ENCODE peak calls at places on chromosomes 5 and 9, in five cellular contexts. F, P, D, A and B are unnamed samples.

GRCh38 chr5:59401637-59402036 is 491.9 kb downstream of the PDE4D start:
- DNase-seq in F (no peak), P (no peak), D (no peak), A (no peak), B (no peak)

GRCh38 chr5:66851306-66851705 is 255.1 kb downstream of the MAST4 start:
- DNase-seq in F (no peak), P (no peak), D (no peak), A (no peak), B (no peak)

GRCh38 chr5:522899-523657 is 1.2 kb downstream of the SLC9A3 start:
- DNase-seq in F (no peak), P (no peak), D (peak), A (no peak), B (no peak)

GRCh38 chr5:5533927-5534326 is 111.5 kb downstream of the ICE1 start:
- DNase-seq in F (no peak), P (no peak), D (no peak), A (no peak), B (no peak)

GRCh38 chr9:83675466-83675865 is 32.3 kb downstream of the UBQLN1 start:
- DNase-seq in F (no peak), P (no peak), D (no peak), A (no peak), B (no peak)

GRCh38 chr5:76401801-76402250 is 1.3 kb upstream of the IQGAP2 start:
- DNase-seq in F (no peak), P (peak), D (no peak), A (peak), B (peak)

GRCh38 chr9:134632329-134632728 is 9.3 kb upstream of the COL5A1 start:
- DNase-seq in F (no peak), P (no peak), D (no peak), A (no peak), B (no peak)

GRCh38 chr5:14701556-14701955 is 37.0 kb downstream of the OTULIN start:
- DNase-seq in F (no peak), P (no peak), D (no peak), A (no peak), B (no peak)

GRCh38 chr9:97484134-97484533 is 17.3 kb upstream of the TMOD1 start:
- DNase-seq in F (no peak), P (no peak), D (peak), A (no peak), B (no peak)

GRCh38 chr5:113063927-113064326 is 87.3 kb downstream of the DCP2 start:
- DNase-seq in F (no peak), P (no peak), D (no peak), A (no peak), B (no peak)

GRCh38 chr5:127038550-127038949 is 8.2 kb upstream of the MARCHF3 start:
- DNase-seq in F (no peak), P (no peak), D (no peak), A (no peak), B (no peak)

GRCh38 chr9:4740373-4740622 is 704 bp downstream of the AK3 start:
- DNase-seq in F (no peak), P (no peak), D (no peak), A (no peak), B (no peak)

GRCh38 chr5:149063017-149063687 is at the start of gene SH3TC2:
- DNase-seq in F (peak), P (no peak), D (peak), A (no peak), B (no peak)

GRCh38 chr9:96420468-96421219 is 2.5 kb upstream of the ZNF367 start:
- DNase-seq in F (no peak), P (no peak), D (no peak), A (peak), B (peak)

GRCh38 chr9:130480673-130481072 is 35.9 kb downstream of the ASS1 start:
- DNase-seq in F (peak), P (no peak), D (no peak), A (no peak), B (no peak)

GRCh38 chr5:96149546-96149945 is 187.9 kb upstream of the ELL2 start:
- DNase-seq in F (no peak), P (no peak), D (no peak), A (no peak), B (no peak)

GRCh38 chr9:106964822-106965525 is 102.0 kb downstream of the ZNF462 start:
- DNase-seq in F (no peak), P (no peak), D (no peak), A (no peak), B (no peak)

GRCh38 chr5:73160239-73160671 is 12.7 kb upstream of the TMEM174 start:
- DNase-seq in F (no peak), P (no peak), D (no peak), A (peak), B (no peak)

GRCh38 chr9:126132751-126133150 is 193.9 kb upstream of the MVB12B start:
- DNase-seq in F (no peak), P (peak), D (no peak), A (no peak), B (no peak)

GRCh38 chr9:16545639-16546038 is 324.8 kb downstream of the BNC2 start:
- DNase-seq in F (no peak), P (no peak), D (no peak), A (no peak), B (no peak)

GRCh38 chr5:1437452-1437851 is 7.8 kb downstream of the SLC6A3 start:
- DNase-seq in F (no peak), P (no peak), D (peak), A (no peak), B (no peak)

GRCh38 chr9:133477992-133478850 is 678 bp downstream of the SLC2A6 start:
- DNase-seq in F (peak), P (peak), D (no peak), A (peak), B (peak)

GRCh38 chr5:74916831-74917710 is 50.9 kb upstream of the FAM169A start:
- DNase-seq in F (no peak), P (no peak), D (peak), A (no peak), B (no peak)

GRCh38 chr5:112142769-112143270 is 276.3 kb downstream of the EPB41L4A start:
- DNase-seq in F (no peak), P (no peak), D (no peak), A (no peak), B (no peak)

GRCh38 chr5:167759411-167759821 is 532.0 kb upstream of the WWC1 start:
- DNase-seq in F (no peak), P (no peak), D (no peak), A (no peak), B (no peak)

GRCh38 chr5:125559296-125559695 is 812.9 kb upstream of the ZNF608 start:
- DNase-seq in F (no peak), P (no peak), D (no peak), A (no peak), B (no peak)

GRCh38 chr5:169637856-169638190 is 748 bp downstream of the DOCK2 start:
- DNase-seq in F (no peak), P (peak), D (peak), A (peak), B (peak)

GRCh38 chr9:94925751-94926456 is 199.4 kb downstream of the AOPEP start:
- DNase-seq in F (no peak), P (no peak), D (no peak), A (no peak), B (no peak)

GRCh38 chr9:4886698-4887097 is 94.0 kb downstream of the RCL1 start:
- DNase-seq in F (no peak), P (no peak), D (no peak), A (no peak), B (peak)

GRCh38 chr9:70043689-70044449 is at the start of gene MAMDC2:
- DNase-seq in F (peak), P (no peak), D (peak), A (no peak), B (no peak)

GRCh38 chr5:156367602-156368001 is 40.6 kb downstream of the SGCD start:
- DNase-seq in F (no peak), P (no peak), D (no peak), A (no peak), B (no peak)

GRCh38 chr9:38003946-38004808 is 64.8 kb downstream of the SHB start:
- DNase-seq in F (no peak), P (no peak), D (no peak), A (no peak), B (no peak)

GRCh38 chr9:77916410-77916819 is 115.2 kb downstream of the GNAQ start:
- DNase-seq in F (no peak), P (no peak), D (no peak), A (no peak), B (no peak)

GRCh38 chr5:71693828-71694427 is 25.1 kb upstream of the CARTPT start:
- DNase-seq in F (peak), P (no peak), D (no peak), A (no peak), B (no peak)

GRCh38 chr9:15961217-15961616 is 408.4 kb downstream of the CCDC171 start:
- DNase-seq in F (no peak), P (no peak), D (no peak), A (no peak), B (no peak)

DNA sequence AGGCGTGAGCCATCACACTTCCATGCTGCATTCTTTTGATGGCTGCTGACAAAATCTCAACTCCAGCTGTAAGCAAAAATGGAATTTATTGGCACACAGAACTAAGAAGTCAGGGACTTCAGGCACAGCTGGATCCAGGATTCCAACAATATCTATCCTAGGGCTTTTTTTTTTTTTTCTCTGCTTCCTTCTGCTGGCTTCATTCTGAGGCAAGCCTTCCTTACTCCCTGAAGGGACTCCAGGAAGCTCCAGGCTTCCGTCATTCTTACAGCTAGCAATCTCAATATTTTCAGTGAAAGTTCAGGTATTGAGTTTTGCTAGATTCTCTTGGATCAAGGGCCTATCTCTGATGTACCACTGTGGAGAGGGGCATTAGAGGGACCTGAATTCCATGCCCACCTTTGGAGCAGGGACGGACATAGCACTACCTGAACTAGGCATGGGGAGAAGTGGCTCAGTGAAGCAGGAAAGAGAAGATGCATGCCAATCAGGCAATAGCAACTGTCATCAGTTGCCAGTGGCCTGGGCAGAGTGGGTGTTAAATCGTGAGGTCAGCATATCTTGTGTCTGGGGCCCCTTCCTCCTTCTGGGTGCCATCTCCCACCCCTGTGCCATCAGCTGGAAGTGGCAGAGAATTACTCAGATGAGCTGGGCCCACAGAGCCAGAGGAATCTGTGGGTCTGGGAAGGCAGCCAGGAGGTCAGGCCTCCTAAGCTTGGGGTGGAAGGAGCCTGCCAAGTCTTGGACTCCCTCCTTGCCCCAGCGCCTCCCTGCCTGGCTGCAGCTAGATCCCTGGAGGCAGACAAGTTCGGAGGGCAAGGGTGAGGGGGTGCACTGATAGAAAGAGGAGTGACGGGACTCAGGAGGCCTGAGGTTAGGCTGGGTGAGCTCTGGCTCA is 66.3 kb downstream of the GALNT12 start:
- DNase-seq in F (no peak), P (no peak), D (peak), A (no peak), B (no peak)
- TF ChIP-seq CTCF in F (no peak), P (no peak), D (no peak), A (no peak), B (no peak)

GRCh38 chr5:172426086-172426485 is 28.2 kb downstream of the SH3PXD2B start:
- DNase-seq in F (no peak), P (no peak), D (no peak), A (no peak), B (no peak)
- TF ChIP-seq CTCF in F (no peak), P (no peak), D (no peak), A (no peak), B (no peak)

GRCh38 chr5:57499262-57500050 is 16.8 kb upstream of the ACTBL2 start:
- DNase-seq in F (peak), P (no peak), D (no peak), A (peak), B (peak)
- TF ChIP-seq CTCF in F (peak), P (peak), D (peak), A (peak), B (peak)

GRCh38 chr9:36866840-36867239 is 167.2 kb downstream of the PAX5 start:
- DNase-seq in F (peak), P (no peak), D (no peak), A (no peak), B (no peak)
- TF ChIP-seq CTCF in F (no peak), P (no peak), D (no peak), A (peak), B (no peak)

DNA sequence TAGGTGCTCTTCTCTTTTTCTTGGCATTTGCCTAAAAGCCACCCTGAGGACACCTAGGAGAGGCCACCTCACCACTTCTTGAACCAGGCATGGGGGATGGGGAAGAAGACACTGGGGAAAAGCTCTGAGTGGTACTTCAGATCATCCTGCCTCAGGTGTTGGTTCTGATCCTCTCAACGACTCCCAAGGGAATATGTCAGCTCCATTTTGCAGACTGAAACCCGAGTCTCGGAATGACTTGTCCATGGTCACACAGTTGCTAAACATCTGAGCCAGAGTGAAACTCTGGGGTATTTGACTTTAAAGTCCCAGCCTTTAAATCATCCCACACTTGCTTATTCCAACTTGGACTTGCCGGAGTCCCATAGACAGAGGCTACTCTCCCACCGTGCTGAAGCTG is 120.6 kb upstream of the GABRP start:
- DNase-seq in F (no peak), P (no peak), D (no peak), A (no peak), B (no peak)
- TF ChIP-seq CTCF in F (no peak), P (no peak), D (no peak), A (no peak), B (no peak)

GRCh38 chr5:99169309-99169708 is 240.5 kb upstream of the CHD1 start:
- DNase-seq in F (no peak), P (no peak), D (no peak), A (no peak), B (no peak)
- TF ChIP-seq CTCF in F (peak), P (no peak), D (peak), A (peak), B (no peak)

GRCh38 chr9:87290241-87290700 is 207.4 kb upstream of the DAPK1 start:
- DNase-seq in F (peak), P (no peak), D (no peak), A (no peak), B (no peak)
- TF ChIP-seq CTCF in F (peak), P (no peak), D (no peak), A (no peak), B (no peak)

DNA sequence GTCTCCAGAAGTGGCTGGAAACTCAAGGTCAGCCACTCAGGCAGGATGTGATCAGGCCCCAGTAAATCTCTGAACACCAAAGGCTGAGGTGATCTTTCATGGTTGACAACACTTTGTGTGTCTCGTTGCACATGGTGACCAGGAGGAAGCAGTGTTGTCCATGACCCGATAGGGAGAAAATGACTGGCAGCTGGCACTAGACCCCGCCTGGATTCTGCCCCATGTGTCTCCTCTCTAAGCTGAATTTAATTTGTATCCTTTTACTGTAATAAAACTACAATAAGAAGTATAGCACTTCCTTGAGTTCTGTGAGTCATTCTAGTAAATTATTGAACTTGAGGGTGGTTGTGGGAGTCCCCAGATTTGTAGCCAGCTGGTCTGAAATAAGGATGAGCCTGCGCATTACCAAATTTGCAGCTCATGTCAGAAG is 55.7 kb downstream of the TMEM215 start:
- DNase-seq in F (no peak), P (no peak), D (no peak), A (no peak), B (no peak)
- TF ChIP-seq CTCF in F (no peak), P (no peak), D (no peak), A (no peak), B (no peak)

GRCh38 chr9:112443636-112444035 is 43.0 kb upstream of the KIAA1958 start:
- DNase-seq in F (no peak), P (no peak), D (no peak), A (no peak), B (no peak)
- TF ChIP-seq CTCF in F (no peak), P (no peak), D (no peak), A (no peak), B (no peak)